ENCODE peak calls at places on chromosomes 4 and X, in ten cellular contexts. X, Q, T, M, W, Y, J, B, C and O are unnamed samples.

GRCh38 chrX:103586314-103586646 is 965 bp downstream of the TCEAL4 start:
- DNase-seq in C (no peak), M (no peak), T (no peak), Q (no peak), J (no peak), W (no peak), Y (peak), B (no peak), X (no peak), O (no peak)

GRCh38 chr4:174690665-174691064 is 138.4 kb downstream of the GLRA3 start:
- DNase-seq in C (no peak), M (no peak), T (no peak), B (no peak), Q (no peak), W (no peak), Y (no peak), J (no peak), X (no peak), O (no peak)

GRCh38 chr4:105709081-105709450 is 482 bp downstream of the GSTCD start:
- DNase-seq in B (no peak), M (no peak), C (no peak), Q (peak), Y (peak), X (no peak), J (no peak), W (peak), T (no peak), O (no peak)

GRCh38 chr4:112515278-112516075 is 503 bp downstream of the NEUROG2 start:
- DNase-seq in M (no peak), T (peak), J (peak), B (no peak), Q (peak), W (peak), X (no peak), Y (peak), C (peak), O (no peak)

GRCh38 chr4:6489962-6490361 is 17.5 kb upstream of the PPP2R2C start:
- DNase-seq in M (no peak), J (no peak), Y (no peak), C (no peak), B (no peak), X (no peak), Q (no peak), T (no peak), W (no peak), O (no peak)

GRCh38 chrX:132023896-132024386 is 839 bp downstream of the STK26 start:
- DNase-seq in C (peak), M (no peak), Q (peak), X (peak), W (peak), T (no peak), Y (no peak), B (peak), J (peak), O (peak)

GRCh38 chr4:128334256-128334655 is 46.6 kb upstream of the PGRMC2 start:
- DNase-seq in W (no peak), Q (no peak), T (no peak), C (no peak), J (no peak), Y (no peak), M (no peak), X (no peak), B (no peak), O (no peak)

GRCh38 chrX:123513585-123514278 is 219.1 kb downstream of the THOC2 start:
- DNase-seq in W (no peak), T (no peak), Q (no peak), X (no peak), Y (no peak), M (no peak), B (no peak), J (no peak), C (no peak), O (no peak)

GRCh38 chr4:24477919-24478318 is 106.4 kb downstream of the DHX15 start:
- DNase-seq in X (no peak), Q (no peak), B (peak), T (no peak), C (no peak), Y (peak), M (no peak), W (peak), J (no peak), O (no peak)

GRCh38 chrX:50827996-50828395 is 14.0 kb upstream of the SHROOM4 start:
- DNase-seq in Y (no peak), W (peak), X (no peak), T (no peak), C (no peak), B (no peak), Q (peak), M (no peak), J (no peak), O (no peak)

GRCh38 chr4:6019316-6020263 is 1.4 kb upstream of the C4orf50 start:
- DNase-seq in C (peak), T (peak), B (peak), Y (peak), X (no peak), M (peak), J (no peak), W (peak), Q (peak), O (peak)

GRCh38 chr4:125736057-125736456 is 421.3 kb downstream of the FAT4 start:
- DNase-seq in W (peak), T (no peak), J (no peak), Q (no peak), X (no peak), B (peak), C (no peak), Y (peak), M (no peak), O (no peak)

GRCh38 chrX:107135076-107135964 is 16.7 kb upstream of the RBM41 start:
- DNase-seq in M (no peak), B (peak), W (no peak), Y (peak), T (no peak), Q (peak), J (no peak), X (no peak), C (no peak), O (no peak)

GRCh38 chrX:40434947-40435346 is 145.8 kb upstream of the ATP6AP2 start:
- DNase-seq in J (no peak), B (no peak), Y (peak), X (no peak), Q (no peak), C (no peak), T (no peak), W (peak), M (no peak), O (no peak)

GRCh38 chr4:3045500-3045850 is 28.9 kb downstream of the HTT-AS start:
- DNase-seq in J (peak), X (peak), Y (peak), T (no peak), B (no peak), C (peak), Q (peak), M (no peak), W (no peak), O (peak)

GRCh38 chr4:137131201-137131600 is 401.1 kb downstream of the PCDH18 start:
- DNase-seq in M (no peak), Y (no peak), W (no peak), J (no peak), T (no peak), B (no peak), C (no peak), X (no peak), Q (no peak), O (no peak)

GRCh38 chr4:10535900-10536299 is 78.7 kb upstream of the ZNF518B start:
- DNase-seq in X (no peak), J (no peak), B (no peak), W (no peak), M (no peak), Y (no peak), T (no peak), Q (no peak), C (no peak), O (no peak)

GRCh38 chr4:74635074-74635473 is 159.2 kb downstream of the BTC start:
- DNase-seq in J (no peak), B (no peak), M (no peak), T (no peak), C (no peak), X (no peak), Y (no peak), Q (no peak), W (no peak), O (no peak)

GRCh38 chrX:14010566-14010965 is 19.1 kb downstream of the GEMIN8 start:
- DNase-seq in T (no peak), W (no peak), C (no peak), X (no peak), J (no peak), Y (peak), Q (no peak), M (no peak), B (no peak), O (no peak)

GRCh38 chrX:71533850-71534515 is 1.1 kb downstream of the OGT start:
- DNase-seq in Q (peak), C (peak), B (peak), Y (peak), J (peak), T (no peak), W (peak), M (no peak), X (peak), O (peak)

GRCh38 chrX:50456712-50457484 is 13.7 kb downstream of the DGKK start:
- DNase-seq in C (no peak), M (no peak), Y (no peak), T (no peak), Q (no peak), B (no peak), X (no peak), J (no peak), W (peak), O (no peak)